ENCODE peak calls at places on chromosomes 4 and X, in seven cellular contexts. R is stimulated activated CD8-positive, alpha-beta memory T cell treated with anti-CD3 and anti-CD28 coated beads, Interleukin-2, amount 100 ng/mL, for 48 hours; T is NCI-H446; H is right atrium auricular region; C is PC-9; V is H4; D is mucosa of descending colon. S is an unnamed sample.

GRCh38 chrX:150935466-150935865 is 37.0 kb upstream of the CD99L2 start:
- DNase-seq in H (no peak), T (no peak), V (peak), R (no peak), D (no peak), C (peak), S (no peak)

GRCh38 chrX:11111947-11112346 is 815 bp downstream of the HCCS start:
- DNase-seq in C (no peak), D (peak), H (no peak), R (no peak), T (no peak), V (no peak), S (peak)

GRCh38 chrX:9846631-9847030 is 60.4 kb downstream of the SHROOM2 start:
- DNase-seq in V (peak), R (no peak), T (no peak), C (no peak), D (no peak), H (no peak), S (no peak)

GRCh38 chrX:72652132-72652531 is 62.0 kb downstream of the PHKA1 start:
- DNase-seq in V (no peak), D (no peak), H (no peak), T (no peak), C (no peak), R (no peak), S (no peak)

GRCh38 chrX:56385960-56386359 is 153.8 kb downstream of the KLF8 start:
- DNase-seq in C (no peak), R (no peak), H (no peak), T (no peak), D (no peak), V (no peak), S (no peak)

GRCh38 chr4:73844352-73844751 is 7.9 kb downstream of the CXCL6 start:
- DNase-seq in D (no peak), T (no peak), H (no peak), R (no peak), C (peak), V (no peak), S (no peak)

GRCh38 chr4:129675036-129675435 is 579.1 kb downstream of the C4orf33 start:
- DNase-seq in D (no peak), T (no peak), R (no peak), V (no peak), H (no peak), C (no peak), S (no peak)

GRCh38 chrX:130770615-130771014 is 132.4 kb downstream of the ENOX2 start:
- DNase-seq in C (peak), R (no peak), D (no peak), H (no peak), V (peak), T (no peak), S (no peak)

GRCh38 chrX:15574017-15574416 is 26.7 kb downstream of the ACE2 start:
- DNase-seq in H (no peak), R (no peak), D (no peak), C (no peak), T (no peak), V (no peak), S (no peak)

GRCh38 chrX:100447563-100448397 is 37.7 kb upstream of the PCDH19 start:
- DNase-seq in C (no peak), H (peak), T (no peak), R (no peak), D (peak), V (peak), S (peak)

GRCh38 chr4:40990202-40990898 is 224.0 kb downstream of the APBB2 start:
- DNase-seq in C (peak), V (peak), D (no peak), R (no peak), T (no peak), H (no peak), S (no peak)

GRCh38 chrX:24395775-24396174 is 35.3 kb downstream of the SUPT20HL1 start:
- DNase-seq in T (peak), C (no peak), R (no peak), V (peak), H (no peak), D (peak), S (peak)

GRCh38 chr4:144575181-144575580 is 70.8 kb upstream of the HHIP start:
- DNase-seq in D (no peak), H (no peak), V (no peak), C (no peak), T (no peak), R (no peak), S (no peak)

GRCh38 chr4:57205580-57205979 is 95.4 kb upstream of the IGFBP7 start:
- DNase-seq in H (no peak), R (no peak), V (no peak), C (no peak), D (no peak), T (no peak), S (no peak)

GRCh38 chr4:87510747-87511146 is 18.4 kb downstream of the SPARCL1 start:
- DNase-seq in V (no peak), R (no peak), D (no peak), C (no peak), H (no peak), T (no peak), S (no peak)

GRCh38 chr4:12612866-12613265 is 871.3 kb downstream of the RAB28 start:
- DNase-seq in V (no peak), T (no peak), C (no peak), R (no peak), D (no peak), H (no peak), S (no peak)

GRCh38 chrX:115582871-115583729 is 22.1 kb downstream of the PLS3 start:
- DNase-seq in V (peak), T (no peak), H (no peak), C (no peak), D (no peak), R (no peak), S (no peak)

GRCh38 chr4:156773648-156774357 is 197.8 kb downstream of the PDGFC start:
- DNase-seq in T (no peak), R (no peak), C (no peak), D (no peak), H (no peak), V (no peak), S (no peak)

GRCh38 chrX:97026406-97026805 is 142.7 kb downstream of the RPA4 start:
- DNase-seq in V (no peak), C (no peak), H (no peak), R (no peak), D (no peak), T (no peak), S (no peak)

GRCh38 chr4:1982124-1983052 is 26.4 kb downstream of the NELFA start:
- DNase-seq in V (no peak), H (no peak), D (peak), R (no peak), T (no peak), C (no peak), S (peak)

GRCh38 chr4:168509786-168510185 is 12.9 kb downstream of the PALLD start:
- DNase-seq in V (no peak), T (no peak), D (no peak), R (no peak), H (no peak), C (peak), S (no peak)

GRCh38 chr4:48270516-48270897 is 869 bp upstream of the TEC start:
- DNase-seq in H (no peak), R (no peak), V (no peak), D (no peak), C (no peak), T (no peak), S (no peak)

GRCh38 chr4:188783606-188784157 is 644.4 kb downstream of the TRIML1 start:
- DNase-seq in D (no peak), T (no peak), C (no peak), V (no peak), R (no peak), H (no peak), S (no peak)

GRCh38 chr4:23999714-24000113 is 109.9 kb upstream of the PPARGC1A start:
- DNase-seq in T (no peak), D (no peak), V (no peak), C (no peak), H (no peak), R (no peak), S (no peak)

GRCh38 chr4:18767921-18768320 is 746.4 kb upstream of the LCORL start:
- DNase-seq in D (no peak), H (no peak), T (no peak), V (no peak), C (no peak), R (no peak), S (no peak)

GRCh38 chrX:43703211-43703791 is 47.2 kb downstream of the MAOA start:
- DNase-seq in R (no peak), H (no peak), D (peak), V (peak), T (no peak), C (peak), S (peak)

GRCh38 chr4:125352521-125352920 is 37.8 kb downstream of the FAT4 start:
- DNase-seq in H (no peak), T (no peak), V (no peak), R (no peak), D (no peak), C (no peak), S (no peak)

GRCh38 chr4:114146947-114147618 is 167.6 kb upstream of the ARSJ start:
- DNase-seq in V (no peak), R (no peak), C (no peak), D (no peak), T (no peak), H (no peak), S (no peak)

GRCh38 chrX:13994104-13994503 is 35.6 kb downstream of the GEMIN8 start:
- DNase-seq in D (no peak), T (no peak), H (no peak), R (no peak), V (no peak), C (no peak), S (no peak)

GRCh38 chr4:109801895-109802319 is at the start of gene CFI:
- DNase-seq in H (no peak), C (peak), T (no peak), D (no peak), V (peak), R (no peak), S (peak)

GRCh38 chr4:142418697-142419096 is 427.4 kb downstream of the INPP4B start:
- DNase-seq in C (no peak), T (no peak), V (no peak), H (no peak), D (no peak), R (no peak), S (no peak)

GRCh38 chrX:53716328-53717088 is 30.0 kb upstream of the HUWE1 start:
- DNase-seq in H (no peak), V (peak), R (peak), C (peak), T (no peak), D (peak), S (peak)

GRCh38 chr4:15011166-15011565 is 8.9 kb downstream of the CPEB2 start:
- DNase-seq in D (no peak), V (no peak), C (no peak), H (no peak), T (no peak), R (no peak), S (no peak)

GRCh38 chrX:118807151-118808017 is 16.2 kb upstream of the ZCCHC12 start:
- DNase-seq in R (no peak), H (no peak), D (peak), C (peak), V (peak), T (peak), S (peak)

S was measured in small intestine.